ENCODE peak calls at places on chromosomes 12 and 14, in four cellular contexts. One of them, this sample, is unnamed.

GRCh38 chr12:52080403-52081201 is 1.1 kb downstream of the SMIM41 start:
- DNase-seq in GM12878: no peak
- DNase-seq in SK-N-SH: no peak
- DNase-seq in HepG2: no peak
- DNase-seq in this sample: no peak

GRCh38 chr12:76424941-76425340 is 76.7 kb upstream of the BBS10 start:
- DNase-seq in GM12878: no peak
- DNase-seq in SK-N-SH: no peak
- DNase-seq in HepG2: no peak
- DNase-seq in this sample: no peak

GRCh38 chr12:94618995-94619695 is 31.2 kb downstream of the TMCC3 start:
- DNase-seq in GM12878: no peak
- DNase-seq in SK-N-SH: no peak
- DNase-seq in HepG2: no peak
- DNase-seq in this sample: no peak

GRCh38 chr14:67491741-67492504 is 3.4 kb upstream of the TMEM229B start:
- DNase-seq in GM12878: no peak
- DNase-seq in SK-N-SH: peak
- DNase-seq in HepG2: no peak
- DNase-seq in this sample: no peak

GRCh38 chr14:95040723-95041476 is 116.4 kb downstream of the DICER1 start:
- DNase-seq in GM12878: no peak
- DNase-seq in SK-N-SH: no peak
- DNase-seq in HepG2: no peak
- DNase-seq in this sample: no peak

GRCh38 chr12:58346032-58346632 is 404.8 kb downstream of the ATP23 start:
- DNase-seq in GM12878: no peak
- DNase-seq in SK-N-SH: peak
- DNase-seq in HepG2: peak
- DNase-seq in this sample: peak

GRCh38 chr12:56190695-56191155 is 1.4 kb upstream of the SMARCC2 start:
- DNase-seq in GM12878: no peak
- DNase-seq in SK-N-SH: no peak
- DNase-seq in HepG2: no peak
- DNase-seq in this sample: no peak

GRCh38 chr12:61452076-61452475 is 808.1 kb upstream of the USP15 start:
- DNase-seq in GM12878: no peak
- DNase-seq in SK-N-SH: no peak
- DNase-seq in HepG2: no peak
- DNase-seq in this sample: no peak

GRCh38 chr12:55955800-55956508 is 9.9 kb downstream of the PMEL start:
- DNase-seq in GM12878: no peak
- DNase-seq in SK-N-SH: peak
- DNase-seq in HepG2: peak
- DNase-seq in this sample: peak

GRCh38 chr14:93137864-93138263 is 22.1 kb upstream of the ITPK1 start:
- DNase-seq in GM12878: no peak
- DNase-seq in SK-N-SH: peak
- DNase-seq in HepG2: peak
- DNase-seq in this sample: no peak

GRCh38 chr14:88005050-88005481 is at the start of gene GPR65:
- DNase-seq in GM12878: peak
- DNase-seq in SK-N-SH: no peak
- DNase-seq in HepG2: no peak
- DNase-seq in this sample: peak

GRCh38 chr12:46370792-46371717 is 1.5 kb downstream of the SLC38A2 start:
- DNase-seq in GM12878: no peak
- DNase-seq in SK-N-SH: peak
- DNase-seq in HepG2: peak
- DNase-seq in this sample: no peak

GRCh38 chr12:114406326-114407033 is 536 bp upstream of the TBX5 start:
- DNase-seq in GM12878: no peak
- DNase-seq in SK-N-SH: no peak
- DNase-seq in HepG2: no peak
- DNase-seq in this sample: no peak

DNA sequence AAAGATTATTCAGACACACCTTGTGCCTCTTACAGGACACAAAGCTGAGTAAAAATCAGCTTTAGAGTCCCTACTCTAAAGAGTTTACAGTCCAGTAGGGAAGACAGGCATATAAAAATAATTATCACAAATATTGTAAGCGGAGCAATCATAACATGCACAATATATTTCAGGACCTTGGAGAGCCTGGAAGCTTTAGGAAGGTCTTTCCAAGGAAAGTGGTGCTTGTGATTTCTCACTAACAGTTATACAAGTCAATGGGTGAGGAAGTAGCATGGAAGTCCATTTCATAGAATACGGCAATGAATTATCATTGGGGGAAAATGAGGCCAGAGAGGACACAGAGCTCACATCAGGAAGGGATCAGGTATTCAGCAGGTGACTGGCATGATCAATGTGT is 268.3 kb downstream of the C12orf50 start:
- DNase-seq in GM12878: no peak
- DNase-seq in SK-N-SH: no peak
- DNase-seq in HepG2: no peak
- DNase-seq in this sample: no peak
- TF ChIP-seq REST in GM12878: no peak
- TF ChIP-seq REST in SK-N-SH: peak
- TF ChIP-seq REST in HepG2: no peak
- TF ChIP-seq REST in this sample: peak

GRCh38 chr12:6547566-6547965 is 8.3 kb downstream of the IFFO1 start:
- DNase-seq in GM12878: no peak
- DNase-seq in SK-N-SH: no peak
- DNase-seq in HepG2: no peak
- DNase-seq in this sample: no peak

GRCh38 chr12:6548556-6549378 is 7.1 kb downstream of the IFFO1 start:
- DNase-seq in GM12878: no peak
- DNase-seq in SK-N-SH: no peak
- DNase-seq in HepG2: no peak
- DNase-seq in this sample: peak

GRCh38 chr12:6549379-6550151 is 6.3 kb downstream of the IFFO1 start:
- DNase-seq in GM12878: no peak
- DNase-seq in SK-N-SH: no peak
- DNase-seq in HepG2: no peak
- DNase-seq in this sample: peak

GRCh38 chr12:6546016-6546415 is 9.8 kb downstream of the IFFO1 start:
- DNase-seq in GM12878: no peak
- DNase-seq in SK-N-SH: no peak
- DNase-seq in HepG2: no peak
- DNase-seq in this sample: no peak

GRCh38 chr12:6547987-6548386 is 7.9 kb downstream of the IFFO1 start:
- DNase-seq in GM12878: no peak
- DNase-seq in SK-N-SH: no peak
- DNase-seq in HepG2: no peak
- DNase-seq in this sample: no peak
- TF ChIP-seq GABPA in GM12878: no peak
- TF ChIP-seq GABPA in SK-N-SH: no peak
- TF ChIP-seq GABPA in HepG2: no peak
- TF ChIP-seq GABPA in this sample: no peak

GRCh38 chr12:13964666-13965065 is 16.7 kb downstream of the GRIN2B start:
- DNase-seq in GM12878: no peak
- DNase-seq in SK-N-SH: no peak
- DNase-seq in HepG2: no peak
- DNase-seq in this sample: no peak
- H3K4me3 ChIP-seq in GM12878: no peak
- H3K4me3 ChIP-seq in SK-N-SH: no peak
- H3K4me3 ChIP-seq in HepG2: no peak
- H3K4me3 ChIP-seq in this sample: no peak

DNA sequence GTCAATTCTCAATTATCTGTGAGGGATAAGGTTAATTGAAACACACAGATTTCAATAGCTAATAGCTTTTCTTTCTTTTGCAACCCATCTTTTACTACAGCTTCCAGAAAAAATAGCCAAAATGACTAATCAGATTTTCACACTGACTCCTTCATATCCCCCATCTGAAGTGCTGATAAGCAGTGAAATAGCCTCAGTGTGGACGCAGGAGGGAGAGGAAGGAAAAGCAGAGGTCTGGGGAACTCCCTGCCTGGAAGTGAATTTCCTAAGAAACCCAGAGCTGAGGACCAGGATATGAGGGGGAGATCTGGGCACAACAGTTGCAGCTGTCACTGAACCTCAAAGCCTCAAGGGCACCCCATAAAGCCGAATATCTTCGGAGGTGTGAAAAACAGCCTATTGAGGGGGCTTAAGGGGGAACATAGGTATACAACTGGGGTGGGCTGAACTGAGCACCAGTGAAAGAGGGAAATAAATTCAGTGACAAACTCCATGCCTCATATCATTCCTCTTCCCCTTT is 60.9 kb downstream of the EMP1 start:
- DNase-seq in GM12878: no peak
- DNase-seq in SK-N-SH: no peak
- DNase-seq in HepG2: no peak
- DNase-seq in this sample: no peak
- TF ChIP-seq REST in GM12878: no peak
- TF ChIP-seq REST in SK-N-SH: no peak
- TF ChIP-seq REST in HepG2: no peak
- TF ChIP-seq REST in this sample: no peak

GRCh38 chr14:103395245-103395644 is 10.0 kb downstream of the MARK3 start:
- DNase-seq in GM12878: no peak
- DNase-seq in SK-N-SH: no peak
- DNase-seq in HepG2: no peak
- DNase-seq in this sample: no peak
- TF ChIP-seq GABPA in GM12878: no peak
- TF ChIP-seq GABPA in SK-N-SH: no peak
- TF ChIP-seq GABPA in HepG2: no peak
- TF ChIP-seq GABPA in this sample: no peak

DNA sequence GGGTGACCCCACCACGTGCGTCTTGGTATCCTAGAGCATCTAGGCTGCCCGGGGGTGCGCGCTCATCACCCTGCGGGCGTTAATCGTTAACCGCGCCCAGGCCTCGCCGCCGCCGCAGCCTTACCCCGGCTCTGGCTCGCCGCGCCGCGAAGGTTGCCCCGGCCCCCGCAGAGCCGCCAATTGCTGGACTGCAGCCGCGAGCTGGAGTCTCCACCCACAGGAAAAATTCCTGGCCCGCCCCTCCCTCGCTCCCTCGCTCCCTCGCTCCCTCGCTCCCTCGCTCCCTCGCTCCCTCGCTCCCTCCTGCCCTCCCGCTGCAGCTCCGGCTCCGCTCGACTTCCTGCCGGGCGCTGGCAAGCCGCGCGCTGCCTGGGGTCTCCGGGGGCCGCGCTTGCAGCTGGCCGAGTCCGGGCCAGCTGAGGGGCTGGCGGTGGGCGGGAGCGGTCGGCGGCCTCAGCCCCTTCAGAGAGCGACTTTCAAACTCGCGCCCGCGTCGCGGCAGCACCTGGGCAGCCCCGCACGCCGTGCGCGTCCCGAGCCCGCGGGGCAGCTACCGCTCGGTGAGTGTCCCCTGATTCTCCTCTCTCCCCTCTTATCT is at the start of gene PLEKHG3:
- DNase-seq in GM12878: no peak
- DNase-seq in SK-N-SH: peak
- DNase-seq in HepG2: peak
- DNase-seq in this sample: peak
- H3K4me3 ChIP-seq in GM12878: no peak
- H3K4me3 ChIP-seq in SK-N-SH: peak
- H3K4me3 ChIP-seq in HepG2: peak
- H3K4me3 ChIP-seq in this sample: peak

DNA sequence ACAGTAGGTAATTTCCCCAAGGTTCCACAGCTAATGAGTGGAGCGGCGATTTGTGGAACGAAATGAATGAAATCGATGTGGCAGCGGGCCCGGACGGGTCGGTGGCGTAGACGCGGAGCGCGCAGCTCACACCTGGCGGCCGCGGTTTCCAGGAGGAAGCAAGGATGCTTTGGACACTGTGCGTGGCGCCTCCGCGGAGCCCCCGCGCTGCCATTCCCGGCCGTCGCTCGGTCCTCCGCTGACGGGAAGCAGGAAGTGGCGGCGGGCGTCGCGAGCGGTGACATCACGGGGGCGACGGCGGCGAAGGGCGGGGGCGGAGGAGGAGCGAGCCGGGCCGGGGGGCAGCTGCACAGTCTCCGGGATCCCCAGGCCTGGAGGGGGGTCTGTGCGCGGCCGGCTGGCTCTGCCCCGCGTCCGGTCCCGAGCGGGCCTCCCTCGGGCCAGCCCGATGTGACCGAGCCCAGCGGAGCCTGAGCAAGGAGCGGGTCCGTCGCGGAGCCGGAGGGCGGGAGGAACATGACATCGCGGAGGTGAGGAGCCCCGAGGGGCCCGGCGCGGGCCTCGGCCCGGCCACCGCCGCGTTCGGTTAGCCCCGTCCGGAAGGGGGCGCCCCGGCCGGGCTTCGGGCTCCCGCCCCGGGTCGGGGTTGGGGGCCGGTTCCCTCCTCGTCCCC is at the start of gene PTPN11:
- DNase-seq in GM12878: no peak
- DNase-seq in SK-N-SH: peak
- DNase-seq in HepG2: peak
- DNase-seq in this sample: peak
- TF ChIP-seq REST in GM12878: no peak
- TF ChIP-seq REST in SK-N-SH: peak
- TF ChIP-seq REST in HepG2: no peak
- TF ChIP-seq REST in this sample: peak

This sample was measured in HL-60.